ENCODE peak calls at places on chromosomes 2 and 18, in five cellular contexts. R is GM23248, F is HCT116, M is PC-3, N is MM.1S. Y is an unnamed sample.

GRCh38 chr2:10779776-10780490 is 32.7 kb downstream of the PDIA6 start:
- DNase-seq in M (no peak), R (no peak), N (no peak), F (no peak), Y (no peak)

GRCh38 chr2:65075605-65076344 is 19.6 kb downstream of the CEP68 start:
- DNase-seq in R (peak; percentile 19), N (no peak), M (no peak), F (no peak), Y (no peak)

GRCh38 chr2:60445684-60446184 is 107.7 kb downstream of the BCL11A start:
- DNase-seq in R (peak; percentile 20), F (no peak), N (no peak), M (no peak), Y (no peak)

GRCh38 chr2:18404141-18404540 is 156.3 kb downstream of the RDH14 start:
- DNase-seq in M (no peak), R (peak; percentile 14), N (no peak), F (no peak), Y (no peak)

GRCh38 chr2:188725981-188726380 is 248.2 kb upstream of the COL3A1 start:
- DNase-seq in M (peak; percentile 64), F (no peak), R (peak; percentile 39), N (no peak), Y (no peak)

GRCh38 chr2:134679740-134680139 is 39.1 kb downstream of the TMEM163 start:
- DNase-seq in N (no peak), M (no peak), F (no peak), R (no peak), Y (no peak)

GRCh38 chr2:239330836-239331235 is 70.0 kb downstream of the HDAC4 start:
- DNase-seq in N (no peak), R (no peak), M (no peak), F (no peak), Y (no peak)

GRCh38 chr2:156536534-156536933 is 100.4 kb downstream of the GPD2 start:
- DNase-seq in N (no peak), M (no peak), F (no peak), R (no peak), Y (no peak)

GRCh38 chr2:239139101-239139500 is 261.7 kb downstream of the HDAC4 start:
- DNase-seq in N (no peak), F (no peak), M (no peak), R (no peak), Y (no peak)

GRCh38 chr2:156826342-156826933 is 390.3 kb downstream of the GPD2 start:
- DNase-seq in R (peak; percentile 57), M (peak; percentile 36), F (no peak), N (no peak), Y (no peak)

GRCh38 chr2:147173186-147173575 is 671.6 kb upstream of the ACVR2A start:
- DNase-seq in R (peak; percentile 87), F (no peak), M (peak; percentile 60), N (no peak), Y (no peak)

GRCh38 chr2:33491685-33492084 is 15.2 kb downstream of the RASGRP3 start:
- DNase-seq in F (no peak), M (no peak), R (no peak), N (peak; percentile 30), Y (peak; percentile 54)

GRCh38 chr2:23404426-23404825 is 19.4 kb downstream of the KLHL29 start:
- DNase-seq in N (no peak), M (peak; percentile 78), F (no peak), R (peak; percentile 71), Y (peak; percentile 31)

GRCh38 chr2:54429055-54429454 is 27.1 kb upstream of the SPTBN1 start:
- DNase-seq in R (peak; percentile 51), N (no peak), F (no peak), M (no peak), Y (no peak)

GRCh38 chr18:77876319-77876865 is 626.7 kb downstream of the GALR1 start:
- DNase-seq in M (no peak), R (no peak), N (no peak), F (no peak), Y (no peak)

GRCh38 chr2:136407952-136408318 is 290.0 kb upstream of the CXCR4 start:
- DNase-seq in N (no peak), M (no peak), R (no peak), F (no peak), Y (no peak)

GRCh38 chr18:23504720-23505119 is 1.4 kb downstream of the RMC1 start:
- DNase-seq in R (no peak), M (no peak), F (no peak), N (peak; percentile 21), Y (no peak)

GRCh38 chr2:188322569-188323531 is 31.2 kb downstream of the GULP1 start:
- DNase-seq in R (peak; percentile 44), F (no peak), N (no peak), M (peak; percentile 75), Y (no peak)

GRCh38 chr2:214856116-214856515 is 46.6 kb upstream of the BARD1 start:
- DNase-seq in N (no peak), F (no peak), M (no peak), R (peak; percentile 60), Y (no peak)

GRCh38 chr2:40421643-40422297 is 30.1 kb downstream of the SLC8A1 start:
- DNase-seq in M (no peak), N (no peak), R (no peak), F (no peak), Y (no peak)

GRCh38 chr2:188295067-188295685 is 3.5 kb downstream of the GULP1 start:
- DNase-seq in F (no peak), N (no peak), M (peak; percentile 33), R (no peak), Y (no peak)

GRCh38 chr2:41939410-41939775 is 108.4 kb upstream of the PKDCC start:
- DNase-seq in F (no peak), N (no peak), R (no peak), M (no peak), Y (no peak)

GRCh38 chr2:8102470-8102869 is 579.4 kb upstream of the ID2 start:
- DNase-seq in M (no peak), R (no peak), F (no peak), N (no peak), Y (no peak)

GRCh38 chr2:187580462-187581124 is 26.4 kb upstream of the TFPI start:
- DNase-seq in M (peak; percentile 86), F (peak; percentile 69), N (peak; percentile 66), R (peak; percentile 85), Y (peak; percentile 61)

GRCh38 chr2:3659447-3660432 is 1.7 kb downstream of the ALLC start:
- DNase-seq in F (no peak), N (no peak), R (no peak), M (no peak), Y (no peak)

GRCh38 chr2:227871375-227871788 is at the start of gene DAW1:
- DNase-seq in F (no peak), N (peak; percentile 15), R (peak; percentile 77), M (no peak), Y (no peak)
- H3K9ac ChIP-seq in F (no peak within 1 kb of the TSS), N (peak within 1 kb of the TSS; percentile 32), R (peak within 1 kb of the TSS; percentile 68), M (peak within 1 kb of the TSS; percentile 24), Y (no peak within 1 kb of the TSS)

GRCh38 chr2:75560768-75561565 is at the start of gene EVA1A:
- DNase-seq in R (peak; percentile 88), N (peak; percentile 20), M (peak; percentile 72), F (no peak), Y (peak; percentile 80)
- TF ChIP-seq EZH2phosphoT487 in R (no peak), N (no peak), M (no peak), F (no peak), Y (no peak)

DNA sequence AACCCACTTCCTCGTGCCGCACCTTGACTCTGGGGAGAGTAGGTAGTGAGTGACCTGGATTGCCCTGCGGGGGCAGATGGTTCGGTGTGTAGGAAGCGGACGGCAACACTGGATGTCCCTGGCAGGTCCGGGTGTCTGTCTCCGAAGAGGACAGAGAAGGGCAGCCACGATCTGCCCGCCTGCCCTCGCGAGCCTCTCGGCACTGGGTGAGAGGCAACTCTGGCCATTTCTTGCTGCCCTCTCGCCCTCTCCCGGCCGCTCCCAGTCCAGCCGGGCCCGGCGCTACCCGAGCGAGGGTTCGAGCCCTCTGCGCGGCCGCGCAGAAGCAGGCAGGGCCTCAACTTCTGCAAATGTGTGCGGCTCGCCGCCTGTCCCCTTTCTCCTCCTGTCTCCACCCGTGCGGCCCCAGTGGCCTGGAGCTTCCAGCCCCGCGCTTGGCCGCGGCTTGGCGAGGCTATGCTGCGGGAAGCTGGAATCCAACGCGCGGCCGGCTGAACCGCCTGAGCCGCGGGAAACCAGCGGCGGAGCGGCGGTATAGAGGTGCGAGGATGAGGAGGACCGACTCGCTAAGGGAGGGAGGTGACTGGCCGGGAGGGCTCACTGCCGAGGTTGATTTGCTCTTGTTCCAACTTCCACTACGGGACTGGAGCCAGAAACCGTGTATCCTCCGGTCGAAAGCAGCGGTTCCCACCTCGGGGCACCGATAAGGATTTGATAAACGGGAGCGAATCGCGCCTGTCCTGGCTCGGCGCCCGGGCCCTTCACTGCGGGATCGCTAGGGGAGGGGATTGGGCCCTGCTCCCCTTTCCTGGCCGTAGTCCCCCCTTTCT is 1.5 kb downstream of the EPAS1 start:
- DNase-seq in F (no peak), R (peak; percentile 74), M (peak; percentile 42), N (peak; percentile 12), Y (peak; percentile 58)
- TF ChIP-seq EZH2 in F (no peak), R (no peak), M (no peak), N (no peak), Y (no peak)

GRCh38 chr2:73893764-73894474 is 1.1 kb downstream of the ACTG2 start:
- DNase-seq in R (no peak), N (no peak), M (no peak), F (no peak), Y (no peak)
- H3K9ac ChIP-seq in R (no peak overlapping the region), N (no peak overlapping the region), M (no peak overlapping the region), F (no peak overlapping the region), Y (no peak overlapping the region)

GRCh38 chr2:227460079-227460485 is 11.9 kb upstream of the AGFG1 start:
- DNase-seq in M (peak; percentile 64), R (peak; percentile 58), F (no peak), N (no peak), Y (no peak)
- TF ChIP-seq EZH2phosphoT487 in M (no peak), R (no peak), F (no peak), N (no peak), Y (no peak)

DNA sequence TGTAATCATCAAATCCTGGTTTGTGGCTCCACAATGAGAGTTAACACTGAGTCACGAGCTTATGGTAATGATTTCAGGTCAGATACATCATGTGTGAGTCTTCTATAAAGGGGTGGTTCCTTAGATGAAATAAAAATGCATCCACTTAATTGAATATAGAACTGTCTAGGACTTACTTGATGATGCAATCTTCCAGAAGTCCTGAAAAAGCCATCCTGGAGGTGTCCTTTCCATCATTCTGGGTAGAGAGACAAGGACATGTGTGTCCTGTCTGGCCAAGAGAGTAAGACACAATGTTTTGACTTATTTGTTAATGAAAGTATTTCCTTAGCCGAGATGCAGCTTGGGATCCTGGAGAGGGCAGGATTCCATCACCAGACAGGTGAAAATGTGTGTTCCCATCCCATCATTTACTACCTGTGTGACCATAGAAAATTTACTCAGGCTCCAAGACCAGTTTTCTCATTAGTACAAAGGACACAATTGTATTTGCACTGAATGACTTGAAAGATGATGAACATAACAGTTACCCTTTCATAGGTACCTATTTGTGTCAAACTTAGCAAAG is 1539.7 kb upstream of the PIK3C3 start:
- DNase-seq in R (peak; percentile 8), N (no peak), F (no peak), M (no peak), Y (no peak)
- TF ChIP-seq EZH2 in R (no peak), N (no peak), F (no peak), M (no peak), Y (no peak)

GRCh38 chr2:43519711-43520221 is 76.1 kb downstream of the THADA start:
- DNase-seq in N (no peak), F (no peak), R (peak; percentile 95), M (peak; percentile 54), Y (peak; percentile 19)
- H3K9ac ChIP-seq in N (no peak overlapping the region), F (no peak overlapping the region), R (peak overlapping the region; percentile 57), M (no peak overlapping the region), Y (no peak overlapping the region)